ENCODE peak calls at places on chromosomes 5 and 9, in ten cellular contexts. One of them, this sample, is unnamed.

GRCh38 chr5:38138574-38138973 is 119.8 kb upstream of the EGFLAM start:
- DNase-seq in left ventricle myocardium inferior: no peak
- DNase-seq in H9: no peak
- DNase-seq in PC-3: no peak
- DNase-seq in Peyer's patch: no peak
- DNase-seq in GM12878: no peak
- DNase-seq in astrocyte of the cerebellum: no peak
- DNase-seq in GM23338: no peak
- DNase-seq in heart right ventricle: no peak
- DNase-seq in A673: no peak
- DNase-seq in this sample: no peak

GRCh38 chr5:132591140-132591539 is 34.4 kb downstream of the RAD50 start:
- DNase-seq in astrocyte of the cerebellum: peak
- DNase-seq in H9: no peak
- DNase-seq in GM12878: no peak
- DNase-seq in GM23338: no peak
- DNase-seq in PC-3: peak
- DNase-seq in Peyer's patch: no peak
- DNase-seq in A673: no peak
- DNase-seq in left ventricle myocardium inferior: no peak
- DNase-seq in heart right ventricle: no peak
- DNase-seq in this sample: no peak

GRCh38 chr5:112533315-112533867 is 114.3 kb upstream of the EPB41L4A start:
- DNase-seq in left ventricle myocardium inferior: no peak
- DNase-seq in astrocyte of the cerebellum: no peak
- DNase-seq in GM12878: no peak
- DNase-seq in H9: peak
- DNase-seq in GM23338: peak
- DNase-seq in Peyer's patch: no peak
- DNase-seq in A673: no peak
- DNase-seq in PC-3: peak
- DNase-seq in heart right ventricle: no peak
- DNase-seq in this sample: no peak

GRCh38 chr9:110180713-110181434 is 27.1 kb downstream of the C9orf152 start:
- DNase-seq in left ventricle myocardium inferior: no peak
- DNase-seq in PC-3: peak
- DNase-seq in astrocyte of the cerebellum: peak
- DNase-seq in Peyer's patch: no peak
- DNase-seq in GM12878: no peak
- DNase-seq in GM23338: peak
- DNase-seq in heart right ventricle: no peak
- DNase-seq in A673: no peak
- DNase-seq in H9: no peak
- DNase-seq in this sample: peak

GRCh38 chr9:111598730-111599091 is 736 bp downstream of the PTGR1 start:
- DNase-seq in heart right ventricle: peak
- DNase-seq in Peyer's patch: no peak
- DNase-seq in PC-3: peak
- DNase-seq in GM23338: no peak
- DNase-seq in left ventricle myocardium inferior: peak
- DNase-seq in astrocyte of the cerebellum: no peak
- DNase-seq in A673: peak
- DNase-seq in H9: no peak
- DNase-seq in GM12878: no peak
- DNase-seq in this sample: no peak

GRCh38 chr9:35609001-35609819 is 4.1 kb downstream of the TESK1 start:
- DNase-seq in Peyer's patch: no peak
- DNase-seq in heart right ventricle: no peak
- DNase-seq in astrocyte of the cerebellum: no peak
- DNase-seq in A673: no peak
- DNase-seq in H9: no peak
- DNase-seq in GM12878: no peak
- DNase-seq in PC-3: no peak
- DNase-seq in GM23338: no peak
- DNase-seq in left ventricle myocardium inferior: no peak
- DNase-seq in this sample: no peak

GRCh38 chr9:136784249-136784996 is 6.7 kb upstream of the TMEM141 start:
- DNase-seq in Peyer's patch: no peak
- DNase-seq in left ventricle myocardium inferior: no peak
- DNase-seq in GM23338: peak
- DNase-seq in PC-3: peak
- DNase-seq in heart right ventricle: no peak
- DNase-seq in GM12878: no peak
- DNase-seq in astrocyte of the cerebellum: no peak
- DNase-seq in H9: no peak
- DNase-seq in A673: peak
- DNase-seq in this sample: no peak

GRCh38 chr9:101307041-101307440 is 77.8 kb downstream of the BAAT start:
- DNase-seq in astrocyte of the cerebellum: no peak
- DNase-seq in A673: no peak
- DNase-seq in left ventricle myocardium inferior: no peak
- DNase-seq in H9: no peak
- DNase-seq in GM23338: no peak
- DNase-seq in heart right ventricle: no peak
- DNase-seq in PC-3: no peak
- DNase-seq in GM12878: no peak
- DNase-seq in Peyer's patch: no peak
- DNase-seq in this sample: no peak

GRCh38 chr9:127975376-127976315 is 5.1 kb downstream of the EEIG1 start:
- DNase-seq in GM12878: no peak
- DNase-seq in GM23338: no peak
- DNase-seq in heart right ventricle: no peak
- DNase-seq in PC-3: no peak
- DNase-seq in H9: no peak
- DNase-seq in Peyer's patch: no peak
- DNase-seq in astrocyte of the cerebellum: no peak
- DNase-seq in left ventricle myocardium inferior: no peak
- DNase-seq in A673: no peak
- DNase-seq in this sample: no peak

GRCh38 chr5:108747111-108748009 is at the start of gene FER:
- DNase-seq in Peyer's patch: no peak
- DNase-seq in GM12878: peak
- DNase-seq in H9: no peak
- DNase-seq in heart right ventricle: no peak
- DNase-seq in astrocyte of the cerebellum: peak
- DNase-seq in PC-3: peak
- DNase-seq in GM23338: no peak
- DNase-seq in A673: peak
- DNase-seq in left ventricle myocardium inferior: no peak
- DNase-seq in this sample: peak

GRCh38 chr5:181223041-181223728 is at the start of gene TRIM41:
- DNase-seq in A673: peak
- DNase-seq in H9: peak
- DNase-seq in left ventricle myocardium inferior: peak
- DNase-seq in Peyer's patch: peak
- DNase-seq in GM12878: peak
- DNase-seq in heart right ventricle: peak
- DNase-seq in GM23338: peak
- DNase-seq in astrocyte of the cerebellum: peak
- DNase-seq in PC-3: peak
- DNase-seq in this sample: peak
- TF ChIP-seq CTCF in A673: peak
- TF ChIP-seq CTCF in H9: no peak
- TF ChIP-seq CTCF in left ventricle myocardium inferior: peak
- TF ChIP-seq CTCF in Peyer's patch: peak
- TF ChIP-seq CTCF in GM12878: no peak
- TF ChIP-seq CTCF in heart right ventricle: peak
- TF ChIP-seq CTCF in GM23338: no peak
- TF ChIP-seq CTCF in astrocyte of the cerebellum: peak
- TF ChIP-seq CTCF in PC-3: no peak
- TF ChIP-seq CTCF in this sample: peak

GRCh38 chr9:124312290-124313265 is 54.8 kb downstream of the NEK6 start:
- DNase-seq in astrocyte of the cerebellum: no peak
- DNase-seq in left ventricle myocardium inferior: no peak
- DNase-seq in H9: no peak
- DNase-seq in GM23338: peak
- DNase-seq in PC-3: no peak
- DNase-seq in A673: no peak
- DNase-seq in GM12878: no peak
- DNase-seq in Peyer's patch: no peak
- DNase-seq in heart right ventricle: no peak
- DNase-seq in this sample: no peak
- TF ChIP-seq CTCF in astrocyte of the cerebellum: no peak
- TF ChIP-seq CTCF in left ventricle myocardium inferior: no peak
- TF ChIP-seq CTCF in H9: peak
- TF ChIP-seq CTCF in GM23338: peak
- TF ChIP-seq CTCF in PC-3: no peak
- TF ChIP-seq CTCF in A673: no peak
- TF ChIP-seq CTCF in GM12878: peak
- TF ChIP-seq CTCF in Peyer's patch: no peak
- TF ChIP-seq CTCF in heart right ventricle: no peak
- TF ChIP-seq CTCF in this sample: peak

GRCh38 chr5:93596676-93597441 is 13.8 kb downstream of the NR2F1 start:
- DNase-seq in H9: peak
- DNase-seq in heart right ventricle: no peak
- DNase-seq in left ventricle myocardium inferior: no peak
- DNase-seq in Peyer's patch: no peak
- DNase-seq in GM12878: no peak
- DNase-seq in GM23338: peak
- DNase-seq in PC-3: peak
- DNase-seq in astrocyte of the cerebellum: no peak
- DNase-seq in A673: no peak
- DNase-seq in this sample: no peak
- TF ChIP-seq CTCF in H9: peak
- TF ChIP-seq CTCF in heart right ventricle: no peak
- TF ChIP-seq CTCF in left ventricle myocardium inferior: no peak
- TF ChIP-seq CTCF in Peyer's patch: no peak
- TF ChIP-seq CTCF in GM12878: no peak
- TF ChIP-seq CTCF in GM23338: peak
- TF ChIP-seq CTCF in PC-3: no peak
- TF ChIP-seq CTCF in astrocyte of the cerebellum: peak
- TF ChIP-seq CTCF in A673: no peak
- TF ChIP-seq CTCF in this sample: no peak

DNA sequence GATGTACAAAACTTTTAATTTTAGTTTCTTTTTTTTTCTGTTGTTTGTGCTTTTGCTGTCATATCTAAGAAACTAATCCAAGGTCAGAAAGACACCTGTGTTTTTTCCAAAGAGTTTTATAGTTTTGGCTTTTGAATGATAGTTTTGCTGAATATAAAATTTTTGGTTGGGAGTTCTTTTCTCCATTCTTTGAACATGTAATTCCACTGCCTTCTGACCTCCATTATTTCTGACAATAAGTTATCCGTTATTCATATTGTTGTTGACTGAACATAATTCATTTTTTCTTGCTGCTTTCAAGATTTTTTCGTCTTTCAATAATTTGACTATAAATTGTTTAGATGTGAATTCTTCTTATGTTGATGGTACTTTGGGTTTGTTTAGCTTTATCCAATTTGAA is 82.2 kb upstream of the SLC24A2 start:
- DNase-seq in GM23338: no peak
- DNase-seq in H9: no peak
- DNase-seq in GM12878: no peak
- DNase-seq in heart right ventricle: no peak
- DNase-seq in Peyer's patch: no peak
- DNase-seq in astrocyte of the cerebellum: no peak
- DNase-seq in left ventricle myocardium inferior: no peak
- DNase-seq in PC-3: no peak
- DNase-seq in A673: no peak
- DNase-seq in this sample: no peak
- TF ChIP-seq CTCF in GM23338: no peak
- TF ChIP-seq CTCF in H9: no peak
- TF ChIP-seq CTCF in GM12878: no peak
- TF ChIP-seq CTCF in heart right ventricle: no peak
- TF ChIP-seq CTCF in Peyer's patch: no peak
- TF ChIP-seq CTCF in astrocyte of the cerebellum: no peak
- TF ChIP-seq CTCF in left ventricle myocardium inferior: no peak
- TF ChIP-seq CTCF in PC-3: no peak
- TF ChIP-seq CTCF in A673: no peak
- TF ChIP-seq CTCF in this sample: no peak

GRCh38 chr9:33498387-33498786 is 24.7 kb upstream of the NOL6 start:
- DNase-seq in GM23338: no peak
- DNase-seq in H9: no peak
- DNase-seq in Peyer's patch: no peak
- DNase-seq in A673: peak
- DNase-seq in PC-3: peak
- DNase-seq in GM12878: no peak
- DNase-seq in astrocyte of the cerebellum: no peak
- DNase-seq in heart right ventricle: no peak
- DNase-seq in left ventricle myocardium inferior: no peak
- DNase-seq in this sample: no peak
- TF ChIP-seq CTCF in GM23338: peak
- TF ChIP-seq CTCF in H9: peak
- TF ChIP-seq CTCF in Peyer's patch: no peak
- TF ChIP-seq CTCF in A673: peak
- TF ChIP-seq CTCF in PC-3: no peak
- TF ChIP-seq CTCF in GM12878: peak
- TF ChIP-seq CTCF in astrocyte of the cerebellum: peak
- TF ChIP-seq CTCF in heart right ventricle: peak
- TF ChIP-seq CTCF in left ventricle myocardium inferior: peak
- TF ChIP-seq CTCF in this sample: peak

GRCh38 chr5:126744842-126745241 is 32.1 kb upstream of the LMNB1 start:
- DNase-seq in PC-3: no peak
- DNase-seq in heart right ventricle: no peak
- DNase-seq in left ventricle myocardium inferior: no peak
- DNase-seq in H9: no peak
- DNase-seq in GM23338: no peak
- DNase-seq in A673: no peak
- DNase-seq in GM12878: no peak
- DNase-seq in Peyer's patch: no peak
- DNase-seq in astrocyte of the cerebellum: no peak
- DNase-seq in this sample: no peak

GRCh38 chr5:126746290-126746689 is 30.6 kb upstream of the LMNB1 start:
- DNase-seq in GM12878: no peak
- DNase-seq in astrocyte of the cerebellum: no peak
- DNase-seq in GM23338: peak
- DNase-seq in left ventricle myocardium inferior: no peak
- DNase-seq in A673: no peak
- DNase-seq in PC-3: no peak
- DNase-seq in Peyer's patch: no peak
- DNase-seq in heart right ventricle: no peak
- DNase-seq in H9: no peak
- DNase-seq in this sample: no peak

GRCh38 chr5:126745259-126745992 is 31.5 kb upstream of the LMNB1 start:
- DNase-seq in heart right ventricle: no peak
- DNase-seq in astrocyte of the cerebellum: no peak
- DNase-seq in Peyer's patch: no peak
- DNase-seq in PC-3: no peak
- DNase-seq in GM23338: no peak
- DNase-seq in GM12878: no peak
- DNase-seq in A673: no peak
- DNase-seq in H9: peak
- DNase-seq in left ventricle myocardium inferior: no peak
- DNase-seq in this sample: no peak

GRCh38 chr5:126742425-126742824 is 34.5 kb upstream of the LMNB1 start:
- DNase-seq in heart right ventricle: no peak
- DNase-seq in A673: no peak
- DNase-seq in GM23338: no peak
- DNase-seq in H9: no peak
- DNase-seq in Peyer's patch: no peak
- DNase-seq in PC-3: no peak
- DNase-seq in astrocyte of the cerebellum: no peak
- DNase-seq in GM12878: no peak
- DNase-seq in left ventricle myocardium inferior: no peak
- DNase-seq in this sample: no peak

GRCh38 chr5:126741361-126741760 is 35.6 kb upstream of the LMNB1 start:
- DNase-seq in PC-3: no peak
- DNase-seq in left ventricle myocardium inferior: no peak
- DNase-seq in astrocyte of the cerebellum: no peak
- DNase-seq in A673: no peak
- DNase-seq in heart right ventricle: no peak
- DNase-seq in Peyer's patch: no peak
- DNase-seq in GM23338: peak
- DNase-seq in H9: no peak
- DNase-seq in GM12878: no peak
- DNase-seq in this sample: no peak
- TF ChIP-seq CTCF in PC-3: no peak
- TF ChIP-seq CTCF in left ventricle myocardium inferior: no peak
- TF ChIP-seq CTCF in astrocyte of the cerebellum: no peak
- TF ChIP-seq CTCF in A673: no peak
- TF ChIP-seq CTCF in heart right ventricle: no peak
- TF ChIP-seq CTCF in Peyer's patch: no peak
- TF ChIP-seq CTCF in GM23338: peak
- TF ChIP-seq CTCF in H9: peak
- TF ChIP-seq CTCF in GM12878: no peak
- TF ChIP-seq CTCF in this sample: no peak

This sample was measured in retinal pigment epithelial cell.